ENCODE peak calls at places on chromosomes 6 and 20, in seven cellular contexts. U is upper lobe of right lung; M is CD8-positive, alpha-beta memory T cell; S is HCT116; Y is mucosa of descending colon; B is NT2/D1; D is ovary. I is an unnamed sample.
A peak's percentile ranks its signal among the peaks of the same experiment; 100 is the strongest.

GRCh38 chr20:24566656-24567055 is 97.2 kb downstream of the SYNDIG1 start:
- DNase-seq in U (no peak), M (no peak), S (no peak), Y (no peak), B (no peak), D (no peak), I (no peak)

GRCh38 chr6:14804444-14805210 is 441.2 kb upstream of the JARID2 start:
- DNase-seq in U (peak; percentile 77), M (no peak), S (no peak), Y (peak; percentile 94), B (no peak), D (peak; percentile 88), I (peak; percentile 73)

GRCh38 chr6:36659271-36659670 is 19.2 kb upstream of the CDKN1A start:
- DNase-seq in U (no peak), M (no peak), S (no peak), Y (no peak), B (no peak), D (no peak), I (no peak)

GRCh38 chr20:54284928-54285704 is 77.2 kb downstream of the PFDN4 start:
- DNase-seq in U (no peak), M (no peak), S (peak; percentile 35), Y (no peak), B (no peak), D (no peak), I (no peak)

GRCh38 chr20:32582659-32583580 is 2.2 kb downstream of the NOL4L start:
- DNase-seq in U (no peak), M (no peak), S (no peak), Y (peak; percentile 17), B (no peak), D (peak; percentile 26), I (peak; percentile 49)

GRCh38 chr20:40438161-40438835 is 250.7 kb downstream of the MAFB start:
- DNase-seq in U (no peak), M (no peak), S (no peak), Y (no peak), B (no peak), D (no peak), I (no peak)

GRCh38 chr6:26400626-26401025 is 1.4 kb upstream of the BTN3A1 start:
- DNase-seq in U (no peak), M (no peak), S (no peak), Y (no peak), B (no peak), D (no peak), I (no peak)

GRCh38 chr20:22924036-22924737 is 110.9 kb upstream of the SSTR4 start:
- DNase-seq in U (no peak), M (no peak), S (no peak), Y (no peak), B (no peak), D (peak; percentile 26), I (peak; percentile 7)

GRCh38 chr6:13767121-13767794 is 47.1 kb downstream of the MCUR1 start:
- DNase-seq in U (no peak), M (peak; percentile 25), S (no peak), Y (peak; percentile 39), B (no peak), D (peak; percentile 63), I (peak; percentile 78)

GRCh38 chr6:38573800-38574395 is 65.8 kb downstream of the BTBD9 start:
- DNase-seq in U (no peak), M (no peak), S (no peak), Y (no peak), B (no peak), D (no peak), I (peak; percentile 8)

GRCh38 chr6:162058281-162058875 is 669.2 kb downstream of the PRKN start:
- DNase-seq in U (no peak), M (no peak), S (peak; percentile 93), Y (peak; percentile 9), B (no peak), D (no peak), I (no peak)

GRCh38 chr6:116370717-116371383 is at the start of gene DSE:
- DNase-seq in U (peak; percentile 92), M (peak; percentile 72), S (no peak), Y (peak; percentile 70), B (peak; percentile 16), D (peak; percentile 91), I (peak; percentile 77)

GRCh38 chr20:61773926-61774587 is 291.6 kb downstream of the TAF4 start:
- DNase-seq in U (no peak), M (no peak), S (no peak), Y (no peak), B (no peak), D (no peak), I (no peak)

GRCh38 chr6:134447883-134448387 is 130.0 kb upstream of the SGK1 start:
- DNase-seq in U (no peak), M (no peak), S (no peak), Y (no peak), B (no peak), D (no peak), I (peak; percentile 67)

GRCh38 chr6:33288141-33288941 is 698 bp downstream of the WDR46 start:
- DNase-seq in U (no peak), M (no peak), S (no peak), Y (no peak), B (no peak), D (no peak), I (no peak)

GRCh38 chr20:20890751-20891150 is 178.3 kb upstream of the RALGAPA2 start:
- DNase-seq in U (no peak), M (no peak), S (no peak), Y (no peak), B (no peak), D (no peak), I (no peak)

GRCh38 chr20:10366898-10367419 is 67.1 kb downstream of the MKKS start:
- DNase-seq in U (no peak), M (no peak), S (no peak), Y (no peak), B (no peak), D (no peak), I (no peak)

GRCh38 chr20:44089987-44090674 is 96.9 kb downstream of the JPH2 start:
- DNase-seq in U (no peak), M (no peak), S (peak; percentile 61), Y (peak; percentile 40), B (no peak), D (no peak), I (peak; percentile 82)

GRCh38 chr6:126030045-126030444 is 43.7 kb downstream of the TRMT11 start:
- DNase-seq in U (no peak), M (no peak), S (no peak), Y (no peak), B (no peak), D (no peak), I (peak; percentile 82)

GRCh38 chr6:154438882-154439281 is 71.6 kb downstream of the CNKSR3 start:
- DNase-seq in U (no peak), M (no peak), S (no peak), Y (no peak), B (no peak), D (no peak), I (no peak)

GRCh38 chr6:122717350-122717749 is 62.2 kb upstream of the FABP7 start:
- DNase-seq in U (no peak), M (no peak), S (no peak), Y (no peak), B (peak; percentile 22), D (no peak), I (peak; percentile 67)

GRCh38 chr6:4873928-4874327 is 97.7 kb downstream of the CDYL start:
- DNase-seq in U (no peak), M (no peak), S (no peak), Y (no peak), B (no peak), D (no peak), I (no peak)
- H3K9me3 ChIP-seq in U (no peaks in the 10 kb centered on the region), M (no peaks in the 10 kb centered on the region), S (no peaks in the 10 kb centered on the region), Y (no peaks in the 10 kb centered on the region), B (no peaks in the 10 kb centered on the region), D (no peaks in the 10 kb centered on the region), I (no peaks in the 10 kb centered on the region)

GRCh38 chr6:137487181-137487910 is 6.8 kb downstream of the OLIG3 start:
- DNase-seq in U (no peak), M (no peak), S (no peak), Y (no peak), B (no peak), D (no peak), I (no peak)
- H3K9me3 ChIP-seq in U (no peaks in the 10 kb centered on the region), M (no peaks in the 10 kb centered on the region), S (no peaks in the 10 kb centered on the region), Y (no peaks in the 10 kb centered on the region), B (no peaks in the 10 kb centered on the region), D (peaks cover 3% of the 10 kb centered on the region), I (no peaks in the 10 kb centered on the region)

DNA sequence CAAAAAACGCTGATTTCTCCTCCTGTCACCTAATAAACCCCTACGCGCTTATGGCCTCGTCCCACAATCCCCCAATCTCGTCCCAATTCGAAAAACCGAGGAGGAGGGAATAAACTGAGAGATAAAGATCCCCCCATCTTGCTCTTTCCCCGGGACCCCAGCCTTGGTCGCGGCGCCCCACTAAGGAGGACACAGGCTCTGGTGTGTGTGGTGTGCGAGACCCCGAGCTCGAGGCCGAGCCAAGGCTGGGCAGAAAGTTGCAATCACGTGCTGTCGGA is 1.3 kb upstream of the NR2E1 start:
- DNase-seq in U (no peak), M (no peak), S (no peak), Y (no peak), B (no peak), D (no peak), I (no peak)
- H3K9me3 ChIP-seq in U (no peaks in the 10 kb centered on the region), M (no peaks in the 10 kb centered on the region), S (no peaks in the 10 kb centered on the region), Y (no peaks in the 10 kb centered on the region), B (no peaks in the 10 kb centered on the region), D (no peaks in the 10 kb centered on the region), I (no peaks in the 10 kb centered on the region)

DNA sequence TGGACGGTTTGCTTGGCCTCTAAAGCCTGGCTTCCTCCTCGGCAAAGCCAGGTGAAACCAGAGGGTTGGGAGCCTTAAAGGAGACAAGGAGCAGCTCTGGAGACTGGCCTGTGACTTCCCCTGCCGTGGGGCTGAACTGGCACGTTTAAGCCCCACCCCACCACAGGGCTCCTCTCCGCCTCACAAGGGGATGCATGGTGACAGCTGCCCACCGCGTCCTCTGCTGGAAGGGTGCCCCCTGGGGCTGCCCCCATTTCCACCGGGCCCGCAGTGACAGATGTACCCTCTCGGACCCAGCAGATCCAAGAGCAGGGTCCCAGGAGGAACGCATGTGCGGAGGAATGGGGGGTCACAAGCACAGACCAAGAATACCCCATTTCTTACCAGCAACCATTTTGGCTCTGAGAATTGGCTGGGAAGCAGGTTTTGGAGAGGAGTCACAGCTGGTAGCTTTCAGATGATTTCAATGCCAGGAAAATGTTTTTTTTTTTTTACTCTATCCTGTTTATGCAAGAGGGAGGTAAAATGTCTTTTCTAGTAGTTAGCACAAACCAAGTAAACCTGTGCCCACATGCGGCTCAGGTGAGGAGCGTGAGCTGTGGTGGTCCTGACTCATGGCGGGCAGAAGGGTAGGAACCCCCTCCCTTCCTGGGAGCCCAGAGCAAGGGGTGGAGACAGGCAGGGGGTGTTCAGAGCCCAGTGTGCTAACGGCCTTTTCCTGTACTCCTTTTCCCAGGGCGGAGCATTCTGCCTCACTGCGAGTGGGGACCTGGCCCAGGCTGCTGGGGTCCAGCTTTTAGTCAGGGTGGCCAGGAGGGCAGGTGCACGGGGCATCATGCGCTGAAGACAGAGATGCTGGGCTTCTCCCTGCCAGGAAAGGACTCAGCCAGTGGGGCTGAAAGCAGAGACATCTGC is 33.0 kb downstream of the FRMD1 start:
- DNase-seq in U (peak; percentile 55), M (no peak), S (no peak), Y (no peak), B (no peak), D (no peak), I (peak; percentile 66)
- H3K9me3 ChIP-seq in U (no peaks in the 10 kb centered on the region), M (no peaks in the 10 kb centered on the region), S (no peaks in the 10 kb centered on the region), Y (peaks cover 4% of the 10 kb centered on the region), B (peaks cover 4% of the 10 kb centered on the region), D (no peaks in the 10 kb centered on the region), I (no peaks in the 10 kb centered on the region)

GRCh38 chr20:13741879-13742278 is 42.8 kb downstream of the ESF1 start:
- DNase-seq in U (no peak), M (no peak), S (peak; percentile 3), Y (no peak), B (no peak), D (no peak), I (no peak)
- H3K9me3 ChIP-seq in U (no peaks in the 10 kb centered on the region), M (no peaks in the 10 kb centered on the region), S (no peaks in the 10 kb centered on the region), Y (no peaks in the 10 kb centered on the region), B (peaks cover 7% of the 10 kb centered on the region), D (no peaks in the 10 kb centered on the region), I (no peaks in the 10 kb centered on the region)

I was measured in cardiac muscle cell.